ENCODE peak calls at places on chromosomes 13 and 19, in nine cellular contexts. C is mammary epithelial cell, O is thyroid gland, Z is thoracic aorta, T is left ventricle myocardium inferior, D is cardiac muscle cell, Q is heart left ventricle, L is neural progenitor cell, A is testis. S is an unnamed sample.

GRCh38 chr13:29521336-29521735 is 74.2 kb downstream of the SLC7A1 start:
- DNase-seq in C (no peak), L (no peak), T (no peak), Q (no peak), D (no peak), Z (no peak), A (no peak), O (no peak), S (no peak)

GRCh38 chr13:34410653-34411052 is 531.4 kb upstream of the NBEA start:
- DNase-seq in A (no peak), C (no peak), Q (no peak), Z (no peak), D (peak; percentile 51), T (no peak), O (no peak), L (no peak), S (no peak)

GRCh38 chr19:3346677-3347353 is 19.6 kb upstream of the NFIC start:
- DNase-seq in T (peak; percentile 79), D (peak; percentile 88), C (no peak), A (peak; percentile 70), O (peak; percentile 92), Q (peak; percentile 76), L (no peak), Z (no peak), S (peak; percentile 88)

GRCh38 chr13:33992891-33993336 is 175.0 kb downstream of the RFC3 start:
- DNase-seq in C (no peak), A (no peak), Z (no peak), Q (no peak), O (no peak), L (no peak), D (no peak), T (no peak), S (no peak)

GRCh38 chr13:26992951-26993490 is 178.6 kb downstream of the USP12 start:
- DNase-seq in D (no peak), A (no peak), Z (no peak), O (no peak), T (no peak), C (no peak), L (no peak), Q (no peak), S (no peak)

GRCh38 chr13:80235559-80236296 is 105.2 kb downstream of the SPRY2 start:
- DNase-seq in D (peak; percentile 59), T (no peak), Z (no peak), A (no peak), C (peak; percentile 20), L (no peak), Q (no peak), O (peak; percentile 61), S (no peak)

GRCh38 chr19:40147693-40148347 is 43.4 kb upstream of the MAP3K10 start:
- DNase-seq in O (no peak), D (peak; percentile 76), Z (no peak), Q (no peak), A (no peak), T (no peak), L (no peak), C (peak; percentile 82), S (peak; percentile 51)

GRCh38 chr13:29908411-29908810 is 58.0 kb upstream of the UBL3 start:
- DNase-seq in C (peak; percentile 71), Q (no peak), Z (no peak), A (no peak), L (no peak), D (peak; percentile 56), O (no peak), T (peak; percentile 48), S (no peak)

GRCh38 chr13:28718186-28718537 is 608 bp downstream of the SLC46A3 start:
- DNase-seq in D (peak; percentile 45), Q (no peak), O (no peak), A (no peak), T (no peak), L (no peak), C (no peak), Z (peak; percentile 11), S (no peak)

GRCh38 chr13:20190481-20191310 is 2.0 kb downstream of the GJB2 start:
- DNase-seq in Q (no peak), T (no peak), A (no peak), O (no peak), L (no peak), Z (no peak), C (peak; percentile 85), D (peak; percentile 75), S (no peak)

GRCh38 chr13:34076943-34077703 is 259.2 kb downstream of the RFC3 start:
- DNase-seq in D (peak; percentile 49), T (no peak), O (peak; percentile 10), Z (no peak), Q (no peak), L (peak; percentile 3), C (peak; percentile 16), A (no peak), S (no peak)

GRCh38 chr13:50700664-50701266 is 142.7 kb downstream of the DLEU7 start:
- DNase-seq in Z (no peak), C (no peak), D (no peak), O (no peak), A (no peak), Q (no peak), L (no peak), T (no peak), S (no peak)

DNA sequence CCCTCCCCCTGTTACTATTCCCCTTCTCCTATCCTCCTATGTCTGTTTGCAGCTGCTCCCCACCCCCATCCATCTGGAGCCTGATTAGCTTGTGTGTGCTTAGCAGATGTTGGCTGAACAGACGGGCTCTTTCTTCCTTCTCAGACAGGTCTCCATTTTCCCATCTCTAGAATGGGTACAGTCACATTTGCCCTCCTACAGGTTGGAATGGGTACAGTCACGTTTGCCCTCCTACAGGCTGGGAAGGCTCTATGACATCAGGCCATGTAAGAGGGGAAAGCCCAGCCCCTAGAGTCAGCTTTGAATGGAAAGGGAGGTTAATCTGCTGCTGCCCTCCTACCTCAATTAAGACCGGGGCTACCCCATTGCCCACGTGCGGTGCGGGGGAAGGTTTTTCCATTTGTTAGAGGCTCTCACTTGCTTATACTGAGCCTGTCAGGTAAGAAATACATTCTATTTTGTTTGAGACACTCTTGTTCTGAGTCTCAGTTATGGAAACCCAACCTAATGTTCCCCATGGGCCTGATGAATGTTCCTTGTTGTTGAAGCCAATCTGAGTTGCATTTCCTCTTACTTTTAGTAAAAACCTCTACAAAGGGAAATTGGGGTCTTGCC is 2.2 kb upstream of the CLEC17A start:
- DNase-seq in A (no peak), D (no peak), L (no peak), Z (no peak), O (no peak), T (no peak), C (no peak), Q (no peak), S (no peak)
- H3K4me1 ChIP-seq in A (no peaks in the 10 kb centered on the region), D (no peaks in the 10 kb centered on the region), L (no peaks in the 10 kb centered on the region), Z (no peaks in the 10 kb centered on the region), O (no peaks in the 10 kb centered on the region), T (no peaks in the 10 kb centered on the region), C (no peaks in the 10 kb centered on the region), Q (no peaks in the 10 kb centered on the region), S (no peaks in the 10 kb centered on the region)

GRCh38 chr19:45668342-45668871 is 386 bp downstream of the GIPR start:
- DNase-seq in D (no peak), O (no peak), C (no peak), Q (no peak), A (no peak), L (no peak), Z (no peak), T (no peak), S (no peak)
- H3K27me3 ChIP-seq in D (no peaks in the 10 kb centered on the region), O (peaks cover 19% of the 10 kb centered on the region), C (no peaks in the 10 kb centered on the region), Q (peaks cover 78% of the 10 kb centered on the region), A (peaks cover 5% of the 10 kb centered on the region), L (peaks cover 65% of the 10 kb centered on the region), Z (peaks cover 26% of the 10 kb centered on the region), T (peaks cover 99% of the 10 kb centered on the region), S (peaks cover 22% of the 10 kb centered on the region)

DNA sequence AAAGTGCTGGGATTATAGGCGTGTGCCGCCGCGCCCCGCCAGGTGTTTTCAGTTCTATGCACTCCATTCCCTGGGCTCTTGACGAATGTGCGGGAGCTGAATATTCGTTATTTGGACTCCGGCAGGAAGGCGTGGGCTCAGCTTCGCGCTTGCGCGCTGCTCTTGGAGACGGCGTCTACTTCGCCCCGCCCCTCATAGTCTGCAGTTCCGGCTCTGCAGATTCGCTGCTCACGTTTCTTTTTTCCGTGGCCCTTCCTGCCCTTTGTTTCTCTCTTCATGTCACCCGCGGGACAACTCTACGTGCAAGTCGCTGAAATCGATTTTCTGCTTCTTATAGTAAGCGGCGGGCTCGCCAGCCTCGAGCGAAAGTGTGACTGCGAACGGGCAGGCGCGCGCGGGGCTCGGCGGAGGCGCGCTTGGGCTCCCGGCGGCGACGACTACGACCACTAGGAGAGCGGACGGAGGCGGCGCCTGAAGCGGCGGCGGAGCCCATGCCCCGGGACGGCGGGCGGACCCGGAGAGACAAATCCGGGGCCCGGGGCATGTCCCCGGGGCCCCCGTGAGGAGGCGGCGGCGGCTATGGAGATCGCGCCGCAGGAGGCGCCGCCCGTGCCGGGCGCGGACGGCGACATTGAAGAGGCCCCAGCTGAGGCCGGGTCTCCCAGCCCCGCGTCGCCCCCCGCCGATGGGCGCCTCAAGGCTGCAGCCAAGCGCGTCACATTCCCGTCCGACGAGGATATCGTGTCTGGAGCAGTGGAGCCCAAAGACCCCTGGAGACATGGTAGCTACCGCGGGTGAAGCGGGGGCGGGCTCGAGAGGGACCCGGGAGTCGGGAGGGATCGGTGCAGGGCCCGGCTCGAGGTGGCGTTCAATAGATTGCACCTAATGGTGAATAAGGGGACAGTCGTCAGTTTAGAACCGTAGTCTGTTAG is at the start of gene PPP1R37:
- DNase-seq in O (peak; percentile 95), Z (peak; percentile 75), T (peak; percentile 91), L (peak; percentile 99), A (peak; percentile 97), C (peak; percentile 97), D (peak; percentile 98), Q (peak; percentile 92), S (peak; percentile 96)
- H3K4me1 ChIP-seq in O (peaks cover 26% of the 10 kb centered on the region), Z (peaks cover 24% of the 10 kb centered on the region), T (peaks cover 72% of the 10 kb centered on the region), L (peaks cover 17% of the 10 kb centered on the region), A (peaks cover 47% of the 10 kb centered on the region), C (peaks cover 31% of the 10 kb centered on the region), D (peaks cover 13% of the 10 kb centered on the region), Q (peaks cover 66% of the 10 kb centered on the region), S (peaks cover 35% of the 10 kb centered on the region)

DNA sequence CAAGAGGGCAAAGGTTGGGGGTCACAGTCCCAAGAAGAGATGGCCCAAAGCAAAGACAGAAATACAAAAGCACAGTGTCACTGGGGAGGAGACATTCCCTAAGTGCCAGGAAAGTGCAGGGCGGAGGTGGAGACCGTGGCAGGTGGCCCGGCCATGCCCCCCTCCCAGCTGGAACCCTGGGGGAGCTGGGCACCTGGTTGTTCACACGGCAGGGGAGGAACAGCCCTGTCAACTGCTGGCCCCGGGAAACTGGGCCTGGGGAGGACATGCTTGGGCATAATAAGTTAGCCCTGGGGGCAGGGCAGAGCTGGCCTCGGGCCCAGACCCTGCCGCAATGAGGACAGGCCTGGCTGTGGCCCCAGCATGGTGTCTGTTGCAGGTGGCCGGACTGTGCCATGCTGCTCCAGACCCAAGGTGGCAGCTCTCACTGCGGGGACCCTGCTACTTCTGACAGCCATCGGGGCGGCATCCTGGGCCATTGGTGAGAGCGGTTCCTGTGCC is 7.4 kb downstream of the HPN start:
- DNase-seq in Z (no peak), O (peak; percentile 38), L (no peak), A (no peak), T (peak; percentile 75), Q (peak; percentile 67), D (no peak), C (no peak), S (peak; percentile 75)
- H3K27me3 ChIP-seq in Z (no peaks in the 10 kb centered on the region), O (no peaks in the 10 kb centered on the region), L (no peaks in the 10 kb centered on the region), A (no peaks in the 10 kb centered on the region), T (no peaks in the 10 kb centered on the region), Q (no peaks in the 10 kb centered on the region), D (no peaks in the 10 kb centered on the region), C (no peaks in the 10 kb centered on the region), S (no peaks in the 10 kb centered on the region)

S was measured in adrenal gland.